ENCODE peak calls at places on chromosome 7, in four cellular contexts. S, C, U and B are unnamed samples.

GRCh38 chr7:71925663-71926062 is 486.5 kb downstream of the CALN1 start:
- DNase-seq in S (no peak), C (no peak), U (no peak), B (no peak)

GRCh38 chr7:5143935-5144903 is 45.8 kb upstream of the WIPI2 start:
- DNase-seq in S (peak; percentile 7), C (no peak), U (no peak), B (no peak)

GRCh38 chr7:30726296-30727006 is 25.5 kb upstream of the INMT start:
- DNase-seq in S (no peak), C (no peak), U (no peak), B (no peak)

GRCh38 chr7:87217983-87218653 is 1.4 kb downstream of the TMEM243 start:
- DNase-seq in S (no peak), C (no peak), U (no peak), B (no peak)

GRCh38 chr7:131238260-131238940 is 89.3 kb upstream of the MKLN1 start:
- DNase-seq in S (peak; percentile 90), C (no peak), U (peak; percentile 40), B (no peak)

GRCh38 chr7:114413741-114414140 is 874 bp upstream of the FOXP2 start:
- DNase-seq in S (no peak), C (no peak), U (no peak), B (no peak)

GRCh38 chr7:155333346-155334234 is 35.9 kb downstream of the INSIG1 start:
- DNase-seq in S (no peak), C (no peak), U (no peak), B (no peak)

GRCh38 chr7:134941185-134941900 is 45.0 kb upstream of the AGBL3 start:
- DNase-seq in S (peak; percentile 83), C (no peak), U (peak; percentile 80), B (no peak)

GRCh38 chr7:43669286-43670081 is 59.8 kb downstream of the COA1 start:
- DNase-seq in S (peak; percentile 34), C (no peak), U (no peak), B (no peak)

GRCh38 chr7:85074992-85075391 is 111.9 kb downstream of the SEMA3D start:
- DNase-seq in S (peak; percentile 23), C (no peak), U (no peak), B (no peak)

GRCh38 chr7:148620749-148621372 is 30.3 kb downstream of the C7orf33 start:
- DNase-seq in S (no peak), C (no peak), U (no peak), B (no peak)

GRCh38 chr7:143901360-143901709 is 641 bp downstream of the TCAF1 start:
- DNase-seq in S (peak; percentile 46), C (peak; percentile 55), U (no peak), B (peak; percentile 47)

GRCh38 chr7:129168219-129168991 is 20.0 kb upstream of the SMO start:
- DNase-seq in S (no peak), C (no peak), U (no peak), B (no peak)

GRCh38 chr7:134718211-134718875 is 61.1 kb upstream of the CALD1 start:
- DNase-seq in S (no peak), C (no peak), U (no peak), B (no peak)

GRCh38 chr7:106964455-106964854 is 80.0 kb upstream of the PRKAR2B start:
- DNase-seq in S (no peak), C (no peak), U (no peak), B (no peak)

GRCh38 chr7:138890782-138891445 is 90.3 kb downstream of the KIAA1549 start:
- DNase-seq in S (peak; percentile 69), C (no peak), U (peak; percentile 52), B (peak; percentile 30)

GRCh38 chr7:158403013-158403821 is 184.4 kb downstream of the PTPRN2 start:
- DNase-seq in S (no peak), C (no peak), U (no peak), B (no peak)

GRCh38 chr7:1662767-1663166 is 7.3 kb upstream of the ELFN1 start:
- DNase-seq in S (no peak), C (no peak), U (no peak), B (no peak)

GRCh38 chr7:24737281-24737680 is 20.0 kb downstream of the GSDME start:
- DNase-seq in S (no peak), C (no peak), U (no peak), B (no peak)

GRCh38 chr7:37947840-37948198 is 27.4 kb downstream of the EPDR1 start:
- DNase-seq in S (no peak), C (no peak), U (no peak), B (no peak)

GRCh38 chr7:10972174-10972573 is 1.5 kb upstream of the PHF14 start:
- DNase-seq in S (no peak), C (no peak), U (no peak), B (no peak)
- H3K4me3 ChIP-seq in S (no peak overlapping the region), C (no peak overlapping the region), U (no peak overlapping the region), B (no peak overlapping the region)

GRCh38 chr7:16645593-16646426 is at the start of the genes ANKMY2 and BZW2:
- DNase-seq in S (peak; percentile 94), C (peak; percentile 96), U (peak; percentile 87), B (peak; percentile 95)
- TF ChIP-seq CTCF in S (no peak), C (no peak), U (no peak), B (no peak)

GRCh38 chr7:92447239-92448184 is at the start of gene GATAD1:
- DNase-seq in S (peak; percentile 90), C (peak; percentile 93), U (peak; percentile 69), B (peak; percentile 90)

GRCh38 chr7:92448185-92448747 is 984 bp downstream of the GATAD1 start:
- DNase-seq in S (peak; percentile 62), C (peak; percentile 43), U (peak; percentile 21), B (peak; percentile 22)

GRCh38 chr7:92451645-92452044 is 4.4 kb downstream of the GATAD1 start:
- DNase-seq in S (no peak), C (no peak), U (no peak), B (no peak)

GRCh38 chr7:92446869-92447238 is 428 bp upstream of the GATAD1 start:
- DNase-seq in S (no peak), C (no peak), U (no peak), B (no peak)
- H3K4me3 ChIP-seq in S (peak overlapping the region; percentile 3), C (peak overlapping the region; percentile 100), U (no peak overlapping the region), B (peak overlapping the region; percentile 100)

DNA sequence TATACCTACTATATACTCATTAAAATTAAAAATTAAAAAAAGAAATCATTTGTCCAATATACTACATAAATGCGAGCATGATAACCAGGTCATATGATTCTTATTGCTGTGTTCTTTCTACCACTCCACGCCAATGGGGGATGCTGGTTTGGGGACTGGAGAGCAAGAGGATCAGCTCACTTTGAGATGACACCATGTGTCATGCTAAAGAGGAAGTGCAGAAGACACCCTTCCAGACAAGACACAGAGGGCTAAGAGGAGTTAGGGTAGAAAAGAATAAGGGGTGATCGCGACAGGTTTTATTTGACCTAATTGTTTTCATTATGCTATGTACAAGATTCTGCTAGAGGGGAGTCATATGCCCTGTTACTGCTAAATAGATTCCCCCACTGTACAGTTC is 33.8 kb upstream of the MGAM2 start:
- DNase-seq in S (no peak), C (no peak), U (no peak), B (no peak)
- TF ChIP-seq CTCF in S (no peak), C (no peak), U (no peak), B (no peak)